ENCODE peak calls at places on chromosomes 16 and 17, in four cellular contexts. S is cardiac muscle cell, E is NCI-H1105 treated with DMSO at 0.1 percent for 48 hours, D is iPS-NIHi11. N is an unnamed sample.

GRCh38 chr16:86704516-86704915 is 126.2 kb downstream of the FOXL1 start:
- DNase-seq in D (no peak), S (no peak), E (no peak), N (no peak)

GRCh38 chr17:81522491-81523125 is 5.6 kb upstream of the FSCN2 start:
- DNase-seq in D (no peak), E (no peak), S (no peak), N (no peak)

GRCh38 chr17:2689411-2690164 is 22.0 kb downstream of the CLUH start:
- DNase-seq in E (no peak), S (no peak), D (peak), N (no peak)

GRCh38 chr17:74599531-74599939 is 7.5 kb upstream of the CD300LD start:
- DNase-seq in E (no peak), D (no peak), S (no peak), N (no peak)

GRCh38 chr17:1629647-1630310 is 1.1 kb upstream of the SLC43A2 start:
- DNase-seq in E (peak), D (peak), S (peak), N (no peak)

GRCh38 chr17:78528541-78528940 is 48.7 kb downstream of the DNAH17 start:
- DNase-seq in S (peak), E (peak), D (peak), N (peak)

GRCh38 chr16:73254983-73255382 is 207.1 kb upstream of the ZFHX3 start:
- DNase-seq in E (no peak), D (no peak), S (no peak), N (no peak)

GRCh38 chr16:8551388-8552332 is 38.7 kb downstream of the TMEM114 start:
- DNase-seq in D (no peak), S (no peak), E (no peak), N (no peak)

GRCh38 chr17:15261063-15261817 is 3.9 kb downstream of the PMP22 start:
- DNase-seq in D (peak), S (peak), E (peak), N (no peak)

GRCh38 chr16:56830669-56831068 is 34.3 kb upstream of the SLC12A3 start:
- DNase-seq in E (no peak), D (no peak), S (no peak), N (no peak)

GRCh38 chr17:9729735-9730420 is 61.5 kb downstream of the DHRS7C start:
- DNase-seq in E (no peak), D (no peak), S (no peak), N (no peak)

GRCh38 chr17:32877164-32877764 is 340 bp upstream of the MYO1D start:
- DNase-seq in D (peak), S (peak), E (peak), N (peak)

GRCh38 chr16:88061346-88062110 is 110.3 kb downstream of the BANP start:
- DNase-seq in D (no peak), S (no peak), E (no peak), N (no peak)

GRCh38 chr17:45127583-45128300 is 4.6 kb downstream of the PLCD3 start:
- DNase-seq in D (peak), E (no peak), S (peak), N (no peak)

GRCh38 chr16:74749291-74750055 is 25.1 kb downstream of the FA2H start:
- DNase-seq in E (no peak), S (no peak), D (no peak), N (no peak)

GRCh38 chr16:73052441-73053030 is 4.6 kb upstream of the ZFHX3 start:
- DNase-seq in D (no peak), E (no peak), S (no peak), N (no peak)

GRCh38 chr16:66754211-66754610 is 2.8 kb upstream of the DYNC1LI2 start:
- DNase-seq in E (no peak), S (no peak), D (no peak), N (no peak)

GRCh38 chr17:71902931-71903506 is 217.8 kb upstream of the SOX9 start:
- DNase-seq in S (no peak), D (no peak), E (no peak), N (no peak)

GRCh38 chr17:48907713-48908046 is 527 bp upstream of the UBE2Z start:
- DNase-seq in D (no peak), S (no peak), E (peak), N (peak)

GRCh38 chr17:73733527-73733926 is 89.3 kb upstream of the SDK2 start:
- DNase-seq in D (no peak), E (no peak), S (no peak), N (no peak)

GRCh38 chr16:57377080-57377841 is 5.0 kb downstream of the CX3CL1 start:
- DNase-seq in S (no peak), D (no peak), E (no peak), N (no peak)

GRCh38 chr17:14270508-14270907 is 30.4 kb upstream of the HS3ST3B1 start:
- DNase-seq in S (no peak), D (no peak), E (no peak), N (no peak)

GRCh38 chr17:6701719-6702118 is 11.4 kb downstream of the SLC13A5 start:
- DNase-seq in D (peak), E (no peak), S (peak), N (no peak)

GRCh38 chr17:42891539-42892152 is 9.0 kb upstream of the G6PC1 start:
- DNase-seq in D (peak), S (peak), E (no peak), N (peak)

GRCh38 chr17:42009170-42009569 is 8.1 kb downstream of the DNAJC7 start:
- DNase-seq in E (no peak), D (no peak), S (no peak), N (no peak)

GRCh38 chr17:8944083-8944482 is 21.4 kb downstream of the PIK3R5 start:
- DNase-seq in D (no peak), E (no peak), S (no peak), N (no peak)

GRCh38 chr16:83403751-83404150 is 404.0 kb upstream of the HSBP1 start:
- DNase-seq in S (no peak), E (no peak), D (no peak), N (no peak)

GRCh38 chr17:77963441-77963840 is 4.9 kb downstream of the TNRC6C start:
- DNase-seq in E (peak), S (peak), D (no peak), N (peak)

GRCh38 chr17:79528592-79529125 is 82.2 kb downstream of the RBFOX3 start:
- DNase-seq in E (no peak), S (no peak), D (no peak), N (no peak)

GRCh38 chr17:2867441-2868424 is 71.5 kb downstream of the RAP1GAP2 start:
- DNase-seq in D (peak), S (no peak), E (no peak), N (no peak)

GRCh38 chr17:78559749-78560368 is 17.3 kb downstream of the DNAH17 start:
- DNase-seq in S (no peak), D (peak), E (no peak), N (no peak)

GRCh38 chr17:28970879-28971278 is 19.6 kb upstream of the PHF12 start:
- DNase-seq in E (no peak), D (no peak), S (no peak), N (no peak)